ENCODE peak calls at places on chromosomes 13 and 19, in ten cellular contexts. M is upper lobe of right lung, U is endodermal cell, V is suprapubic skin, W is lower lobe of right lung, F is IMR-90, C is PC-9, O is transverse colon, T is heart left ventricle, L is K562. G is an unnamed sample. For H3K4me1, the result is how much of the 10 kb centered on the place peaks cover.

GRCh38 chr13:110627761-110628476 is 12.6 kb downstream of the NAXD start:
- DNase-seq in M (no peak), U (peak), V (peak), W (no peak), F (no peak), C (no peak), O (no peak), T (no peak), L (no peak), G (no peak)

GRCh38 chr19:49976496-49976895 is 15.5 kb upstream of the SIGLEC11 start:
- DNase-seq in M (no peak), U (no peak), V (no peak), W (peak), F (peak), C (no peak), O (no peak), T (peak), L (no peak), G (no peak)

GRCh38 chr19:13817018-13817614 is 21.9 kb downstream of the ZSWIM4 start:
- DNase-seq in M (peak), U (peak), V (no peak), W (peak), F (no peak), C (no peak), O (peak), T (no peak), L (peak), G (no peak)

GRCh38 chr19:4059931-4060620 is 6.6 kb downstream of the ZBTB7A start:
- DNase-seq in M (peak), U (no peak), V (peak), W (peak), F (no peak), C (peak), O (peak), T (peak), L (peak), G (no peak)

GRCh38 chr13:50208826-50209335 is 193.6 kb downstream of the KCNRG start:
- DNase-seq in M (peak), U (peak), V (peak), W (peak), F (peak), C (peak), O (peak), T (peak), L (peak), G (peak)

GRCh38 chr13:44523176-44524017 is 52.7 kb downstream of the TSC22D1 start:
- DNase-seq in M (no peak), U (no peak), V (no peak), W (no peak), F (peak), C (peak), O (no peak), T (no peak), L (peak), G (no peak)

GRCh38 chr19:18807861-18808331 is 16.8 kb upstream of the COMP start:
- DNase-seq in M (no peak), U (no peak), V (no peak), W (no peak), F (no peak), C (no peak), O (no peak), T (no peak), L (no peak), G (peak)

GRCh38 chr13:63481334-63481733 is 2065.7 kb upstream of the PCDH20 start:
- DNase-seq in M (no peak), U (no peak), V (no peak), W (no peak), F (peak), C (no peak), O (no peak), T (no peak), L (no peak), G (no peak)

GRCh38 chr19:2123682-2124387 is 27.1 kb downstream of the IZUMO4 start:
- DNase-seq in M (no peak), U (peak), V (no peak), W (no peak), F (no peak), C (no peak), O (no peak), T (no peak), L (no peak), G (no peak)

GRCh38 chr19:756232-756631 is 5.3 kb downstream of the MISP start:
- DNase-seq in M (no peak), U (peak), V (no peak), W (no peak), F (peak), C (no peak), O (peak), T (no peak), L (peak), G (no peak)

GRCh38 chr13:31722684-31723083 is 16.6 kb upstream of the RXFP2 start:
- DNase-seq in M (no peak), U (no peak), V (no peak), W (no peak), F (no peak), C (no peak), O (no peak), T (no peak), L (no peak), G (no peak)

GRCh38 chr19:34480971-34481821 is at the start of gene WTIP:
- DNase-seq in M (peak), U (peak), V (peak), W (peak), F (peak), C (peak), O (peak), T (peak), L (no peak), G (no peak)

GRCh38 chr13:51912091-51912490 is 50.3 kb downstream of the CCDC70 start:
- DNase-seq in M (no peak), U (no peak), V (peak), W (no peak), F (no peak), C (no peak), O (no peak), T (no peak), L (no peak), G (no peak)

GRCh38 chr13:73952683-73953082 is 181.5 kb downstream of the KLF12 start:
- DNase-seq in M (no peak), U (no peak), V (no peak), W (no peak), F (peak), C (no peak), O (no peak), T (no peak), L (no peak), G (no peak)

GRCh38 chr13:77563110-77563509 is 27.6 kb downstream of the SCEL start:
- DNase-seq in M (no peak), U (no peak), V (no peak), W (no peak), F (peak), C (no peak), O (no peak), T (no peak), L (no peak), G (no peak)

GRCh38 chr13:101520672-101521071 is 68.2 kb downstream of the ITGBL1 start:
- DNase-seq in M (no peak), U (no peak), V (no peak), W (no peak), F (peak), C (no peak), O (no peak), T (no peak), L (no peak), G (no peak)

GRCh38 chr13:47932953-47933687 is 68.0 kb downstream of the SUCLA2 start:
- DNase-seq in M (no peak), U (no peak), V (no peak), W (no peak), F (no peak), C (no peak), O (no peak), T (no peak), L (no peak), G (no peak)

GRCh38 chr19:30046522-30046921 is 104.5 kb downstream of the URI1 start:
- DNase-seq in M (no peak), U (peak), V (no peak), W (no peak), F (peak), C (no peak), O (no peak), T (no peak), L (no peak), G (no peak)

GRCh38 chr19:6350688-6351087 is 10.6 kb upstream of the CLPP start:
- DNase-seq in M (no peak), U (no peak), V (no peak), W (no peak), F (no peak), C (no peak), O (no peak), T (no peak), L (no peak), G (no peak)

GRCh38 chr13:44280461-44280860 is 93.2 kb upstream of the SERP2 start:
- DNase-seq in M (no peak), U (no peak), V (no peak), W (no peak), F (peak), C (no peak), O (no peak), T (no peak), L (no peak), G (no peak)

GRCh38 chr13:44237276-44237767 is 136.3 kb upstream of the SERP2 start:
- DNase-seq in M (no peak), U (no peak), V (peak), W (no peak), F (peak), C (peak), O (peak), T (no peak), L (no peak), G (peak)

GRCh38 chr19:3655402-3656072 is 28.9 kb upstream of the CACTIN start:
- DNase-seq in M (no peak), U (no peak), V (no peak), W (no peak), F (peak), C (peak), O (peak), T (no peak), L (no peak), G (no peak)

GRCh38 chr13:88456155-88456554 is 785.0 kb downstream of the SLITRK5 start:
- DNase-seq in M (no peak), U (no peak), V (no peak), W (no peak), F (no peak), C (no peak), O (no peak), T (no peak), L (no peak), G (no peak)

GRCh38 chr19:50203281-50204080 is at the start of gene MYH14:
- DNase-seq in M (peak), U (peak), V (no peak), W (peak), F (no peak), C (peak), O (peak), T (peak), L (peak), G (peak)

GRCh38 chr13:58434943-58435342 is 803.4 kb downstream of the PCDH17 start:
- DNase-seq in M (no peak), U (no peak), V (no peak), W (no peak), F (no peak), C (no peak), O (no peak), T (no peak), L (no peak), G (no peak)

GRCh38 chr13:78826936-78827335 is 168.0 kb upstream of the OBI1 start:
- DNase-seq in M (no peak), U (no peak), V (no peak), W (no peak), F (no peak), C (no peak), O (no peak), T (no peak), L (no peak), G (no peak)

GRCh38 chr19:56808717-56809392 is 31.7 kb downstream of the PEG3 start:
- DNase-seq in M (no peak), U (no peak), V (no peak), W (no peak), F (no peak), C (no peak), O (no peak), T (no peak), L (no peak), G (no peak)

GRCh38 chr19:51016798-51017683 is 2.5 kb downstream of the KLK10 start:
- DNase-seq in M (no peak), U (peak), V (no peak), W (no peak), F (peak), C (peak), O (peak), T (no peak), L (peak), G (peak)

GRCh38 chr13:32940601-32941000 is 75.6 kb upstream of the KL start:
- DNase-seq in M (no peak), U (no peak), V (no peak), W (no peak), F (peak), C (no peak), O (no peak), T (peak), L (no peak), G (no peak)

GRCh38 chr19:2415281-2415972 is 12.0 kb downstream of the TIMM13 start:
- DNase-seq in M (no peak), U (peak), V (no peak), W (no peak), F (no peak), C (no peak), O (no peak), T (no peak), L (no peak), G (no peak)

GRCh38 chr13:112058519-112058873 is 8.5 kb upstream of the SOX1 start:
- DNase-seq in M (no peak), U (peak), V (peak), W (no peak), F (no peak), C (no peak), O (no peak), T (no peak), L (no peak), G (no peak)
- H3K4me1 ChIP-seq in M (under half), U (under half), V (under half), W (under half), F (under half), C (under half), O (under half), T (under half), L (under half), G (half or more)

GRCh38 chr13:113458218-113459065 is 5.2 kb upstream of the ADPRHL1 start:
- DNase-seq in M (peak), U (peak), V (no peak), W (no peak), F (peak), C (no peak), O (no peak), T (no peak), L (peak), G (no peak)
- H3K27ac ChIP-seq in M (no peak), U (no peak), V (no peak), W (no peak), F (no peak), C (no peak), O (peak), T (peak), L (no peak), G (peak)

GRCh38 chr19:16525751-16526481 is 16.3 kb downstream of the CHERP start:
- DNase-seq in M (no peak), U (no peak), V (no peak), W (no peak), F (no peak), C (no peak), O (no peak), T (no peak), L (no peak), G (no peak)

GRCh38 chr19:16527334-16527935 is 14.8 kb downstream of the CHERP start:
- DNase-seq in M (no peak), U (no peak), V (no peak), W (no peak), F (no peak), C (no peak), O (no peak), T (no peak), L (no peak), G (no peak)

GRCh38 chr19:16529466-16530144 is 12.6 kb downstream of the CHERP start:
- DNase-seq in M (no peak), U (no peak), V (no peak), W (no peak), F (no peak), C (no peak), O (no peak), T (no peak), L (no peak), G (no peak)

GRCh38 chr19:16530540-16531379 is 11.5 kb downstream of the CHERP start:
- DNase-seq in M (no peak), U (no peak), V (no peak), W (no peak), F (no peak), C (no peak), O (no peak), T (no peak), L (no peak), G (no peak)

GRCh38 chr19:16527971-16528521 is 14.2 kb downstream of the CHERP start:
- DNase-seq in M (no peak), U (peak), V (no peak), W (no peak), F (no peak), C (no peak), O (no peak), T (no peak), L (peak), G (no peak)
- TF ChIP-seq CTCF in M (peak), U (peak), V (peak), W (peak), F (peak), C (peak), O (peak), T (no peak), L (peak), G (peak)

GRCh38 chr19:48812094-48812929 is 1.5 kb upstream of the BCAT2 start:
- DNase-seq in M (peak), U (peak), V (peak), W (peak), F (peak), C (peak), O (peak), T (peak), L (peak), G (peak)
- H3K4me1 ChIP-seq in M (under half), U (under half), V (under half), W (under half), F (under half), C (under half), O (under half), T (under half), L (under half), G (under half)

G was measured in right atrium auricular region.